ENCODE peak calls at places on chromosomes 3 and 15, in five cellular contexts. One of them, this sample, is unnamed.

GRCh38 chr3:129078510-129078909 is 17.9 kb downstream of the GP9 start:
- DNase-seq in fibroblast of gingiva: no peak
- DNase-seq in EL: no peak
- DNase-seq in dermis microvascular lymphatic vessel endothelial cell: no peak
- DNase-seq in HL-60: no peak
- DNase-seq in this sample: no peak

GRCh38 chr3:94305835-94306685 is 243.2 kb downstream of the NSUN3 start:
- DNase-seq in fibroblast of gingiva: no peak
- DNase-seq in HL-60: no peak
- DNase-seq in EL: no peak
- DNase-seq in dermis microvascular lymphatic vessel endothelial cell: no peak
- DNase-seq in this sample: no peak

GRCh38 chr3:49563040-49563578 is 8.8 kb downstream of the BSN start:
- DNase-seq in EL: no peak
- DNase-seq in fibroblast of gingiva: no peak
- DNase-seq in dermis microvascular lymphatic vessel endothelial cell: no peak
- DNase-seq in HL-60: no peak
- DNase-seq in this sample: no peak

GRCh38 chr3:37902674-37903073 is 41.0 kb downstream of the CTDSPL start:
- DNase-seq in fibroblast of gingiva: no peak
- DNase-seq in EL: no peak
- DNase-seq in dermis microvascular lymphatic vessel endothelial cell: no peak
- DNase-seq in HL-60: no peak
- DNase-seq in this sample: no peak

GRCh38 chr3:107661447-107662108 is 138.8 kb downstream of the BBX start:
- DNase-seq in fibroblast of gingiva: peak; percentile 14
- DNase-seq in HL-60: no peak
- DNase-seq in dermis microvascular lymphatic vessel endothelial cell: no peak
- DNase-seq in EL: peak; percentile 25
- DNase-seq in this sample: no peak

GRCh38 chr3:58041182-58041825 is 33.1 kb downstream of the FLNB start:
- DNase-seq in dermis microvascular lymphatic vessel endothelial cell: peak; percentile 78
- DNase-seq in EL: peak; percentile 56
- DNase-seq in HL-60: no peak
- DNase-seq in fibroblast of gingiva: no peak
- DNase-seq in this sample: no peak

GRCh38 chr3:55490194-55490913 is 3.2 kb upstream of the WNT5A start:
- DNase-seq in dermis microvascular lymphatic vessel endothelial cell: no peak
- DNase-seq in fibroblast of gingiva: no peak
- DNase-seq in EL: peak; percentile 17
- DNase-seq in HL-60: no peak
- DNase-seq in this sample: no peak

GRCh38 chr15:64461577-64462162 is 1.3 kb downstream of the ZNF609 start:
- DNase-seq in dermis microvascular lymphatic vessel endothelial cell: peak; percentile 47
- DNase-seq in fibroblast of gingiva: no peak
- DNase-seq in HL-60: no peak
- DNase-seq in EL: no peak
- DNase-seq in this sample: peak; percentile 24

GRCh38 chr15:44535509-44536297 is 1.2 kb upstream of the EIF3J start:
- DNase-seq in HL-60: no peak
- DNase-seq in dermis microvascular lymphatic vessel endothelial cell: no peak
- DNase-seq in fibroblast of gingiva: peak; percentile 5
- DNase-seq in EL: no peak
- DNase-seq in this sample: peak; percentile 25

GRCh38 chr3:13895155-13896105 is 15.6 kb upstream of the WNT7A start:
- DNase-seq in EL: peak; percentile 93
- DNase-seq in HL-60: no peak
- DNase-seq in fibroblast of gingiva: peak; percentile 76
- DNase-seq in dermis microvascular lymphatic vessel endothelial cell: peak; percentile 82
- DNase-seq in this sample: peak; percentile 99

GRCh38 chr3:197022405-197023231 is 7.0 kb downstream of the MELTF start:
- DNase-seq in EL: no peak
- DNase-seq in fibroblast of gingiva: no peak
- DNase-seq in HL-60: no peak
- DNase-seq in dermis microvascular lymphatic vessel endothelial cell: no peak
- DNase-seq in this sample: no peak

GRCh38 chr15:29637555-29637954 is 184.7 kb downstream of the TJP1 start:
- DNase-seq in HL-60: no peak
- DNase-seq in EL: no peak
- DNase-seq in dermis microvascular lymphatic vessel endothelial cell: no peak
- DNase-seq in fibroblast of gingiva: no peak
- DNase-seq in this sample: no peak

GRCh38 chr3:111080357-111080937 is 8.8 kb downstream of the NECTIN3 start:
- DNase-seq in dermis microvascular lymphatic vessel endothelial cell: peak; percentile 47
- DNase-seq in fibroblast of gingiva: peak; percentile 41
- DNase-seq in EL: peak; percentile 72
- DNase-seq in HL-60: no peak
- DNase-seq in this sample: peak; percentile 44

GRCh38 chr15:100426893-100427292 is 85.1 kb upstream of the ADAMTS17 start:
- DNase-seq in HL-60: no peak
- DNase-seq in fibroblast of gingiva: no peak
- DNase-seq in dermis microvascular lymphatic vessel endothelial cell: no peak
- DNase-seq in EL: no peak
- DNase-seq in this sample: no peak

GRCh38 chr15:45457215-45457614 is 65.3 kb downstream of the SLC30A4 start:
- DNase-seq in EL: no peak
- DNase-seq in dermis microvascular lymphatic vessel endothelial cell: no peak
- DNase-seq in HL-60: no peak
- DNase-seq in fibroblast of gingiva: no peak
- DNase-seq in this sample: no peak

GRCh38 chr3:187274315-187274976 is 17.1 kb downstream of the MASP1 start:
- DNase-seq in dermis microvascular lymphatic vessel endothelial cell: no peak
- DNase-seq in HL-60: no peak
- DNase-seq in fibroblast of gingiva: no peak
- DNase-seq in EL: no peak
- DNase-seq in this sample: no peak

GRCh38 chr3:39716849-39717248 is 92.6 kb upstream of the MYRIP start:
- DNase-seq in dermis microvascular lymphatic vessel endothelial cell: no peak
- DNase-seq in fibroblast of gingiva: no peak
- DNase-seq in HL-60: no peak
- DNase-seq in EL: no peak
- DNase-seq in this sample: no peak

GRCh38 chr15:59002418-59002859 is 15.0 kb downstream of the RNF111 start:
- DNase-seq in EL: no peak
- DNase-seq in dermis microvascular lymphatic vessel endothelial cell: no peak
- DNase-seq in HL-60: peak; percentile 49
- DNase-seq in fibroblast of gingiva: no peak
- DNase-seq in this sample: no peak

GRCh38 chr15:60162251-60162650 is 158.1 kb downstream of the FOXB1 start:
- DNase-seq in EL: no peak
- DNase-seq in HL-60: no peak
- DNase-seq in fibroblast of gingiva: no peak
- DNase-seq in dermis microvascular lymphatic vessel endothelial cell: no peak
- DNase-seq in this sample: no peak

GRCh38 chr3:4904801-4905695 is 74.2 kb upstream of the BHLHE40 start:
- DNase-seq in HL-60: no peak
- DNase-seq in EL: peak; percentile 13
- DNase-seq in fibroblast of gingiva: peak; percentile 63
- DNase-seq in dermis microvascular lymphatic vessel endothelial cell: no peak
- DNase-seq in this sample: peak; percentile 48

This sample was measured in GM03348.